ENCODE peak calls at places on chromosomes 13 and 19, in nine cellular contexts. A is amniotic stem cell; K is H54; N is AG09319; S is fibroblast of villous mesenchyme; W is progenitor cell of endocrine pancreas; C is sciatic nerve; U is activated T-helper 1 cell treated with anti-CD3 and anti-CD28 coated beads, Interleukin-2, amount 50 U/mL, for 16 hours; Z is mammary epithelial cell. D is an unnamed sample.

GRCh38 chr19:41816761-41817160 is 20.4 kb downstream of the CEACAM3 start:
- DNase-seq in C (no peak), K (no peak), S (no peak), W (no peak), N (no peak), A (no peak), U (no peak), Z (no peak), D (no peak)

GRCh38 chr19:28427256-28428083 is 785.5 kb downstream of the UQCRFS1 start:
- DNase-seq in Z (no peak), U (no peak), A (no peak), C (no peak), K (no peak), N (no peak), W (no peak), S (no peak), D (no peak)

GRCh38 chr13:59979589-59979988 is 184.1 kb downstream of the DIAPH3 start:
- DNase-seq in A (no peak), S (no peak), N (no peak), K (no peak), Z (no peak), C (no peak), W (no peak), U (no peak), D (no peak)

GRCh38 chr13:24747248-24748151 is 16.5 kb upstream of the RNF17 start:
- DNase-seq in A (no peak), N (no peak), S (peak; percentile 16), W (peak; percentile 27), C (no peak), Z (peak; percentile 40), U (no peak), K (no peak), D (no peak)

GRCh38 chr19:40410030-40410389 is 3.2 kb downstream of the PRX start:
- DNase-seq in K (no peak), C (no peak), W (no peak), U (no peak), S (no peak), Z (no peak), N (no peak), A (no peak), D (no peak)

GRCh38 chr19:14505488-14506239 is 9.7 kb upstream of the GIPC1 start:
- DNase-seq in U (peak; percentile 60), Z (peak; percentile 93), K (peak; percentile 71), C (no peak), W (peak; percentile 56), S (peak; percentile 81), N (no peak), A (peak; percentile 34), D (peak; percentile 71)

GRCh38 chr13:32056316-32056715 is 24.7 kb downstream of the FRY start:
- DNase-seq in U (no peak), K (no peak), N (no peak), C (no peak), W (no peak), A (no peak), S (no peak), Z (no peak), D (no peak)

GRCh38 chr13:32791545-32792172 is 205.4 kb downstream of the PDS5B start:
- DNase-seq in C (no peak), S (peak; percentile 31), N (no peak), K (no peak), U (no peak), A (no peak), Z (no peak), W (no peak), D (no peak)